ENCODE peak calls at places on chromosomes 4 and X, in six cellular contexts. I, P, B, L, Q and X are unnamed samples.

GRCh38 chrX:71214604-71215334 is 8.3 kb upstream of the GJB1 start:
- DNase-seq in I (no peak), P (peak; percentile 70), B (no peak), L (no peak), Q (peak; percentile 6), X (no peak)

GRCh38 chr4:41418444-41418843 is 119.5 kb upstream of the LIMCH1 start:
- DNase-seq in I (no peak), P (no peak), B (no peak), L (peak; percentile 16), Q (peak; percentile 29), X (peak; percentile 88)

GRCh38 chr4:43550981-43551627 is 658.6 kb downstream of the GRXCR1 start:
- DNase-seq in I (no peak), P (no peak), B (no peak), L (no peak), Q (no peak), X (no peak)

GRCh38 chr4:28518781-28519180 is 1658.1 kb downstream of the STIM2 start:
- DNase-seq in I (no peak), P (no peak), B (no peak), L (peak; percentile 76), Q (no peak), X (no peak)

GRCh38 chr4:92636038-92636825 is 332.5 kb downstream of the GRID2 start:
- DNase-seq in I (no peak), P (no peak), B (no peak), L (no peak), Q (no peak), X (no peak)

GRCh38 chr4:186979966-186980745 is 256.5 kb upstream of the FAT1 start:
- DNase-seq in I (no peak), P (no peak), B (no peak), L (peak; percentile 66), Q (no peak), X (no peak)

GRCh38 chr4:20305976-20306375 is 54.3 kb downstream of the SLIT2 start:
- DNase-seq in I (no peak), P (no peak), B (no peak), L (peak; percentile 59), Q (no peak), X (no peak)

GRCh38 chrX:52220936-52221335 is 36.2 kb downstream of the MAGED4 start:
- DNase-seq in I (no peak), P (no peak), B (no peak), L (no peak), Q (no peak), X (no peak)

GRCh38 chrX:66680451-66680850 is 41.6 kb upstream of the EDA2R start:
- DNase-seq in I (no peak), P (no peak), B (no peak), L (peak; percentile 38), Q (no peak), X (no peak)

GRCh38 chr4:114384629-114385028 is 214.0 kb upstream of the UGT8 start:
- DNase-seq in I (no peak), P (no peak), B (no peak), L (peak; percentile 77), Q (no peak), X (no peak)

GRCh38 chr4:128385683-128386304 is 98.2 kb upstream of the PGRMC2 start:
- DNase-seq in I (no peak), P (no peak), B (no peak), L (peak; percentile 80), Q (peak; percentile 34), X (peak; percentile 10)

GRCh38 chrX:41180194-41180902 is 95.1 kb downstream of the USP9X start:
- DNase-seq in I (no peak), P (peak; percentile 54), B (peak; percentile 56), L (peak; percentile 77), Q (peak; percentile 6), X (no peak)

GRCh38 chr4:75028196-75028854 is 95.4 kb downstream of the PARM1 start:
- DNase-seq in I (no peak), P (no peak), B (no peak), L (no peak), Q (no peak), X (no peak)

GRCh38 chrX:23557070-23557469 is 110.2 kb upstream of the PRDX4 start:
- DNase-seq in I (no peak), P (no peak), B (no peak), L (peak; percentile 11), Q (no peak), X (no peak)

DNA sequence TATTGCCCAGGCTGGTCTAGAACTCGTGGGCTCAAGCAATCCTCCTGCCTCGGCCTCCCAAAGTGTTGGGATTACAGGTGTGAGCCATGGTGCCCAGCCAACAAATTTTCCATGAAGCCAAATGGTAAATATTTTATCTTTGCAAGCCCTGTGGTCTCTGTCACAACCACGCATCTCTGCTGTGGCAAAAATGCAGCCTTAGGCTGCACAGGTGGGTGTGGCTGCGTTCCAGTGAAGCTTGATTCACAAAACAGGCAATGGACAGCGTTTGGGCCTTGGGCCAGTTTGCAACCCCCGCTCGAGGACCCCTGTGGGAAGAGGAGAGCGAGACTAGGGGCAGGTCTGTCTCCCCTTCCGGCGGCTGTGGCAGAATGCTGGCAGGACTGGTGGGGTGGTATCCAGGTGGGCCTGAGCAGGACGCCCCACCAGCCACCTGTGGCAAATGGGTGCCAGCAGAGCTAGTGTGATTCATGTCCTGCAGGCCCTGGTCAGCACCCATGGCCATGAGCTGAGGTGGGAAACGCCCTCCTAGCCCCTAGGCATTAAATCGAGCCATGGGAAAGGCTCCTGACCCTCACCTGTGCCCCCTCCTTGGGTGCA is 19.7 kb downstream of the HTRA3 start:
- DNase-seq in I (no peak), P (no peak), B (peak; percentile 20), L (no peak), Q (no peak), X (no peak)
- H3K27ac ChIP-seq in I (no peak overlapping the region), P (no peak overlapping the region), B (no peak overlapping the region), L (no peak overlapping the region), Q (no peak overlapping the region), X (no peak overlapping the region)

GRCh38 chr4:48557478-48557877 is 67.4 kb downstream of the ZAR1 start:
- DNase-seq in I (no peak), P (no peak), B (no peak), L (no peak), Q (no peak), X (no peak)
- TF ChIP-seq CTCF in I (no peak), P (no peak), B (no peak), L (no peak), Q (no peak), X (no peak)

DNA sequence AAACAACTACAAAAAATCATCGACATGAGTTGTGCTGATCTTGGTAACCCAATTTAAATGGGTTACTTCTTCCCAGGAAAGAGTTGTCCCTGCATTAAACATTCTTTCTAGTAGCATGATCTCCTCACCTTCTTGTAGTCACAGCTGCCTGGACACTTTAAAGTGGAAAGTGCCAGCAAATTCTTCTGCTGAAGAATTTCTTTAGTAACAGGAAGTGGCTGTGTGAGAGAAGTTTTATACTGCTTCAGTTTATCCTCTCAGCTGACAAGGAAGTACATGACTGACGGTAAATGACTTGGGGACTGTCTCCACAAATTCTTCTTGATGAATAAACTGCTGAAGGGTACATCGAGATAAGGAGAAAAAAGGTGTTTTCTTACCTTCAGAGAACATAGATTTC is 18.2 kb upstream of the TNIP3 start:
- DNase-seq in I (no peak), P (no peak), B (no peak), L (peak; percentile 33), Q (peak; percentile 12), X (no peak)
- TF ChIP-seq POLR2A in I (no peak), P (no peak), B (no peak), L (no peak), Q (no peak), X (peak; percentile 13)

DNA sequence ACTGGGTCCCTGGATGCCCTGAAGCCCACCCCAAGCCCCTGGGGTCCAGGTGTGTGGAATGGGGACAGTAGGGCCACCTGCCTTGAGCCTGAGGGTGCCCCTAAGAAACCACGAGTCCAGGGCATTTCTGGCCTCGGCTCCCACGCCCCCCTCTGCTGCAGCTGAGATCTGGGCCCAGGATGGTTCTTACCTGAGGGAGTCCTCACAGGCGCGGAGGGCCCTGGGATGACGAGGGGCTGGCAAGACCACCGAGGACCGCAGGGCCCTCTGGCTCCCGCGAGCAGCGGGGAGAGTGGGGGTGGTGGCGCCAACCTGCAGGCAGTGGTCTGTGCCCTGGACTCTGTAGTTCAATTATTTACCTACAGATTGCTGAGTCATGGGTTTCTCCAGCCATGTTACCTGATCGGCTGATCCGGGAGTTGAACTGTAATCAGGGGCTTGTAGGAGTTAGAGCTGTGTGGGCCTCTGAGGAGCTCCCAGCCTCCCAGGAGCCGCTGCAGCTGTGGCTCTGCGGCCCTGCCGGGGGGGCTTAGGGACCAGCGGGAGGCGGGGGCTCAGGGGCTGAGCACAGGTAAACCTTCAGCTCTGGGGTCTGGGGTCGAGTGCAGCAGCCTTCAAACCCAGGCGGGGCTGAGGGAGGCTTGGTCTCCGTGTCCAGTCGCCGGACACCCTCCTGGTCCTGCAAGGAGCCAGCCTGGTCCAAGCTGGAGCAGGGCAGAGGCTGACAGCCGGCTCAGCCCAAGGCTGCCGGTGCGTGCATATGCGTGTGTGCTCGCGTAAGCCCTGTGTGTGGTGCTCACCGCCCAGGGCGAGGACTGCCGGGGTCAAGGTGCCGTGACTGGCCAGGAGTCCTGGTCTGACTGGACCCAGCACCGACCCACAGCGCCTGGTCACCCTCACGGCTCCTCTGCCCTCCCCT is at the start of gene SLC26A1:
- DNase-seq in I (no peak), P (peak; percentile 60), B (no peak), L (no peak), Q (no peak), X (no peak)
- H3K27ac ChIP-seq in I (peak within 1 kb of the TSS; percentile 14), P (peak within 1 kb of the TSS; percentile 87), B (no peak within 1 kb of the TSS), L (no peak within 1 kb of the TSS), Q (peak within 1 kb of the TSS; percentile 70), X (no peak within 1 kb of the TSS)

GRCh38 chrX:16113978-16114554 is 9.3 kb upstream of the GRPR start:
- DNase-seq in I (no peak), P (no peak), B (no peak), L (no peak), Q (no peak), X (no peak)

GRCh38 chrX:16114640-16115039 is 8.7 kb upstream of the GRPR start:
- DNase-seq in I (no peak), P (no peak), B (no peak), L (peak; percentile 83), Q (no peak), X (no peak)

DNA sequence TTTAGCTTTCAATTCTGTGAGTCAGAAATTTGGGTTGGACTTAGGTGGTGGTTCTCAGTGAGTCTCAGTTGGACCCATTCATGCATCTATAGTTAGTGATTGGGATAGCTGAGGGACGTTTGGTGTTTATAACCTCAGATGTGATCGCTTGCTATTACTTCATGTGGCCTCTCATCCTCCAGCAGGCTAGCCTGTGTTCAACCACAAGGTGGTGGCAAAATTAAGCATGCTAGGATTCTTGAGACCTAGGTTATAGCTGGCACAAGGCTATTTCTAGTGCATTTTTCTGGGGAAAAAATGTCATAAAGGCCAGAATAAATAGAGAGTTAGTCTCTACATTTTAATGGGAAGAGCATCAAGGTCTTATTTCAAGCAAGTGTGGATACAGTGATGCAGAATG is 10.9 kb upstream of the GRPR start:
- DNase-seq in I (no peak), P (no peak), B (no peak), L (no peak), Q (no peak), X (no peak)
- TF ChIP-seq CTCF in I (peak; percentile 16), P (no peak), B (no peak), L (peak; percentile 24), Q (no peak), X (no peak)

GRCh38 chrX:15269618-15270521 is at the start of gene ASB9:
- DNase-seq in I (no peak), P (peak; percentile 71), B (no peak), L (peak; percentile 34), Q (peak; percentile 13), X (no peak)
- TF ChIP-seq POLR2A in I (no peak), P (no peak), B (no peak), L (no peak), Q (no peak), X (no peak)